ENCODE peak calls at places on chromosomes 5 and 9, in eight cellular contexts. X is fibroblast of lung, M is Karpas-422, U is pancreas, P is mesendoderm, Z is AG04450, T is psoas muscle, Q is aorta. L is an unnamed sample.

GRCh38 chr9:125409637-125410521 is 148.3 kb downstream of the GAPVD1 start:
- DNase-seq in X (no peak), M (peak; percentile 89), U (peak; percentile 9), P (peak; percentile 86), Z (no peak), T (peak; percentile 38), Q (peak; percentile 38), L (no peak)

GRCh38 chr9:135146766-135147472 is 59.5 kb downstream of the OLFM1 start:
- DNase-seq in X (no peak), M (no peak), U (no peak), P (no peak), Z (no peak), T (no peak), Q (no peak), L (no peak)

GRCh38 chr5:149349382-149349781 is 4.1 kb downstream of the GRPEL2 start:
- DNase-seq in X (no peak), M (no peak), U (no peak), P (no peak), Z (no peak), T (no peak), Q (no peak), L (no peak)

GRCh38 chr5:104241051-104241450 is 678.5 kb upstream of the NUDT12 start:
- DNase-seq in X (no peak), M (no peak), U (no peak), P (no peak), Z (no peak), T (no peak), Q (peak; percentile 45), L (no peak)

GRCh38 chr9:6610073-6610472 is 35.5 kb downstream of the GLDC start:
- DNase-seq in X (no peak), M (no peak), U (no peak), P (no peak), Z (no peak), T (no peak), Q (no peak), L (no peak)

GRCh38 chr9:123360161-123361085 is 4.4 kb downstream of the CRB2 start:
- DNase-seq in X (peak; percentile 11), M (peak; percentile 84), U (peak; percentile 78), P (peak; percentile 98), Z (no peak), T (no peak), Q (no peak), L (no peak)

GRCh38 chr9:2602704-2603116 is 18.9 kb upstream of the VLDLR start:
- DNase-seq in X (no peak), M (peak; percentile 77), U (no peak), P (no peak), Z (peak; percentile 38), T (no peak), Q (no peak), L (no peak)

GRCh38 chr5:63323926-63324325 is 638.3 kb downstream of the HTR1A start:
- DNase-seq in X (no peak), M (no peak), U (no peak), P (peak; percentile 21), Z (no peak), T (no peak), Q (no peak), L (no peak)

GRCh38 chr9:126000731-126001580 is 253.8 kb downstream of the PBX3 start:
- DNase-seq in X (no peak), M (no peak), U (no peak), P (no peak), Z (no peak), T (no peak), Q (peak; percentile 47), L (no peak)

GRCh38 chr9:108547736-108548135 is 308.1 kb downstream of the ACTL7B start:
- DNase-seq in X (no peak), M (no peak), U (no peak), P (no peak), Z (no peak), T (no peak), Q (no peak), L (no peak)

GRCh38 chr9:108544866-108545265 is 310.9 kb downstream of the ACTL7B start:
- DNase-seq in X (no peak), M (no peak), U (no peak), P (no peak), Z (no peak), T (no peak), Q (no peak), L (no peak)

GRCh38 chr9:108546223-108546622 is 309.6 kb downstream of the ACTL7B start:
- DNase-seq in X (no peak), M (no peak), U (no peak), P (no peak), Z (no peak), T (no peak), Q (no peak), L (no peak)

GRCh38 chr9:108545446-108545845 is 310.3 kb downstream of the ACTL7B start:
- DNase-seq in X (no peak), M (no peak), U (no peak), P (no peak), Z (no peak), T (no peak), Q (no peak), L (no peak)

DNA sequence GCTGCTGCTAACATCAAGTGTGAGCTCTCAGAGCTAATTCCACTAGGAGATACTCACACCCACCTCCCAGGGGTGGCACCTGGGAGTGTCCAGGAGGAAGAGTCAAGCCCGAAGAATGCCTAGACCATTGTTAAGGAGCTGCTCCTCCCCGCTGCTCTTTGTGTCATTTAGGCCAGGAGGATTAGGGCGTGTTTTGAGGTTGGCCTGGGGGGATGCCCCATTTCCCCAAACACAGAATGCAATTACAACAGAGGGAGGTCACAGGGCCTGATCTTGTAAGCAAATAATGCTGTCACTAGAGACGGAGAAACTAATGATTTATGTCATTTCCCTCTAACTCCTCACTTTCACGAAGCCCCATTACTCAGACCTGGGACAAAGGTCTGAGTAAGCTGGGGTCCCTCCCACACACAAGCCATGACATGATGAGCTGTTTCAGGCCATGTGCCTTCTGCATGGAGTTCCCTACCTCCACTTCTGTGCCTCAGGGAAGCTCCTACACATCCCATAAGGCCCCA is 312.5 kb downstream of the ACTL7B start:
- DNase-seq in X (peak; percentile 44), M (no peak), U (no peak), P (peak; percentile 75), Z (no peak), T (no peak), Q (no peak), L (no peak)
- H3K4me3 ChIP-seq in X (no peak overlapping the region), M (no peak overlapping the region), U (no peak overlapping the region), P (no peak overlapping the region), Z (no peak overlapping the region), T (no peak overlapping the region), Q (no peak overlapping the region), L (no peak overlapping the region)

DNA sequence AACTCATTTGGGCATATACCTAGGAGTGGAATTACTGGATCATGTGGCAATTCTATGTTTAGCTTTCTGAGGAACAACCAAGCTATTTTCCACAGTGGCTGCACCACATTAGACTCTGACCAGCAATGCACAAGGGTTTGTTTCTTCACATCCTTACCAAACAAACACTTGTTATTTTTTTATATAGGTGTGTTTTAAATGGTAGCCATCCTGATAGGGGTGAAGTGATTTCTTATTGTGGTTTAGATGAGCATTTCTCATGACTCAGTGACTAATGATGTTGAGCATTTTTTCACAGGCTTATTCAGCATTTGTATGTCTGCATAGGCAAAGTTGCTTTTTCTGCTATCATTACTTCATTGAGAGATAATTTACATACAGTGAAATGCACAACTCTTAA is 36.0 kb downstream of the ANKRD33B start:
- DNase-seq in X (peak; percentile 58), M (no peak), U (no peak), P (no peak), Z (no peak), T (no peak), Q (no peak), L (no peak)
- H3K4me3 ChIP-seq in X (no peak overlapping the region), M (no peak overlapping the region), U (no peak overlapping the region), P (no peak overlapping the region), Z (no peak overlapping the region), T (no peak overlapping the region), Q (no peak overlapping the region), L (no peak overlapping the region)

GRCh38 chr9:35078066-35078465 is 1.7 kb downstream of the FANCG start:
- DNase-seq in X (no peak), M (no peak), U (no peak), P (no peak), Z (no peak), T (no peak), Q (no peak), L (no peak)
- H3K4me3 ChIP-seq in X (peak overlapping the region; percentile 86), M (peak overlapping the region; percentile 82), U (no peak overlapping the region), P (peak overlapping the region; percentile 20), Z (peak overlapping the region; percentile 81), T (no peak overlapping the region), Q (no peak overlapping the region), L (no peak overlapping the region)

DNA sequence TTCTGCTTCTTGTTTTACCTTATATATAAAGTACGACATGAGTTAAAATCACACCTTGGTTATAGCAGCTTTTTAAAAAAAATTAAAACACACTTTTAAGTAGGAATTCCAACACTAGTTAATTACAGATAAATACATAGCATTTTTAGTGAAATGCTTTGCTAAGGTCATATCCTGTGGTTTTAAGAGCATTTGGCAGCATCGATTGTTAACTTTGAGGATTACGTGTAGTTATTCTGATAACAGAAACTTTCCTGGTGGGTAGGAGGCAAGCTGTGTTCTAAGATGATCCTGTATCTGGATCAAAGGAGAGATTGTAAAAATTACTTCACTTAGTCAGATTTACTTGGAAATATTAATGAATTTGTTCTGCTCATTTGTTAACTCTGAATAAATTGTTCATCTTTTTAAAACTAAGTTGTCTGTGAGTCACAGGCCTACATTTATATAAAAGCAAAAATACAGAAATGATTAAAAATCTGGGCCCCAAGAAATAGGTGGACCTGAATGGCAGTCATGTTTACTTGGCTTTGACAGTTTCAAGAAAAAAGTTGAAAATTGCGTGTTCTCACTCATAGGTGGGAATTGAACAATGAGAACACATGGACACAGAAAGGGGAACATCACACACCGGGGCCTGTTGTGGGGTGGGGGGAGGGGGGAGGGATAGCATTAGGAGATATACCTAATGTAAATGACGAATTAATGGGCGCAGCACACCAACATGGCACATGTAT is 58.4 kb downstream of the TRIO start:
- DNase-seq in X (peak; percentile 66), M (no peak), U (no peak), P (peak; percentile 70), Z (no peak), T (no peak), Q (no peak), L (no peak)
- H3K4me3 ChIP-seq in X (no peak overlapping the region), M (no peak overlapping the region), U (no peak overlapping the region), P (no peak overlapping the region), Z (no peak overlapping the region), T (no peak overlapping the region), Q (no peak overlapping the region), L (no peak overlapping the region)

DNA sequence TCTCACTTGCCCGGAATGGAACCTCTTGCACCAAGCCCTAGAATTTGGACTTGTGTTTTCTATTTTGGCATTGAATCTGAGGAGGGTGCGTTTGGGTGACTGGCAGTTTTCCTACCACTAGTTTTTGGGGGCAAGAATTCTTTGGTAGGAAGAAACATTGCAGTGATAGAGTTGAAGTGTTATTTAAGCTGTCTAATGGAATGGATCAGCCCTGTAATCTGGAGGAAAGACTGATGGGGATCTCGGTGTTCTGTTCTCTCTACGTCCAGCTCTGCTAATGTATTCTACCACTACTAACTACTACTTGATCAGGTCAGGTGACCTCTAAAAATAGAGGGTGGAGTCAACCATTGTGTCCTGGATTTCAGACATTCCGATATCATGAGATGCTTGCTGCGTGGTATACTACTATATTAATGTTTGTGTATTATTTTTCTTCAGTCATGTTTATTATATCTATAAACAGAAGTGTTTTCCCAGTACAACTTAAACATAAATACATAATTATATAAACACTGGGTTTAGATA is 2.7 kb downstream of the ARHGAP26 start:
- DNase-seq in X (no peak), M (no peak), U (no peak), P (no peak), Z (no peak), T (no peak), Q (no peak), L (no peak)
- H3K4me3 ChIP-seq in X (no peak overlapping the region), M (no peak overlapping the region), U (no peak overlapping the region), P (no peak overlapping the region), Z (no peak overlapping the region), T (peak overlapping the region; percentile 10), Q (no peak overlapping the region), L (peak overlapping the region; percentile 91)

L was measured in heart right ventricle.